ENCODE peak calls at places on chromosomes 11 and 22, in five cellular contexts. C is CD4-positive, CD25-positive, alpha-beta regulatory T cell; M is breast epithelium; J is ovary; D is tibial artery. W is an unnamed sample.

GRCh38 chr11:93646399-93646798 is 15.1 kb upstream of the CEP295 start:
- DNase-seq in C (no peak), M (no peak), J (no peak), D (no peak), W (no peak)

GRCh38 chr11:47184711-47185304 is 1.4 kb downstream of the PACSIN3 start:
- DNase-seq in C (no peak), M (peak), J (peak), D (no peak), W (no peak)

GRCh38 chr11:111336582-111337256 is 38.4 kb downstream of the POU2AF3 start:
- DNase-seq in C (no peak), M (no peak), J (no peak), D (no peak), W (no peak)

GRCh38 chr11:108203075-108203474 is 19.4 kb downstream of the NPAT start:
- DNase-seq in C (no peak), M (no peak), J (no peak), D (no peak), W (no peak)

GRCh38 chr22:26547426-26547825 is 35.2 kb upstream of the TFIP11 start:
- DNase-seq in C (peak), M (no peak), J (no peak), D (no peak), W (no peak)

GRCh38 chr11:36566407-36567053 is 1.3 kb upstream of the RAG1 start:
- DNase-seq in C (no peak), M (no peak), J (no peak), D (no peak), W (no peak)

GRCh38 chr11:71213696-71214552 is 38.5 kb downstream of the SHANK2 start:
- DNase-seq in C (no peak), M (peak), J (no peak), D (no peak), W (no peak)

GRCh38 chr11:123682976-123683375 is 28.6 kb upstream of the SCN3B start:
- DNase-seq in C (no peak), M (no peak), J (no peak), D (no peak), W (no peak)

GRCh38 chr11:77084581-77085191 is 17.9 kb downstream of the CAPN5 start:
- DNase-seq in C (no peak), M (peak), J (peak), D (peak), W (no peak)

GRCh38 chr22:25837288-25837900 is 95.4 kb downstream of the MYO18B start:
- DNase-seq in C (no peak), M (no peak), J (no peak), D (no peak), W (no peak)

GRCh38 chr22:25745341-25746011 is 3.5 kb downstream of the MYO18B start:
- DNase-seq in C (no peak), M (no peak), J (no peak), D (no peak), W (no peak)

GRCh38 chr11:108224908-108225786 is 2.3 kb downstream of the ATM start:
- DNase-seq in C (peak), M (no peak), J (no peak), D (no peak), W (no peak)

GRCh38 chr11:7657306-7658025 is 15.8 kb downstream of the CYB5R2 start:
- DNase-seq in C (peak), M (peak), J (peak), D (peak), W (no peak)

GRCh38 chr11:27423125-27423524 is 49.5 kb downstream of the LGR4 start:
- DNase-seq in C (no peak), M (no peak), J (peak), D (peak), W (no peak)

GRCh38 chr11:63915961-63916836 is 765 bp downstream of the RCOR2 start:
- DNase-seq in C (no peak), M (no peak), J (peak), D (no peak), W (no peak)

GRCh38 chr22:37335819-37336199 is 53.5 kb downstream of the CYTH4 start:
- DNase-seq in C (no peak), M (no peak), J (no peak), D (no peak), W (no peak)

GRCh38 chr11:68759991-68760390 is 8.7 kb upstream of the TESMIN start:
- DNase-seq in C (no peak), M (no peak), J (no peak), D (no peak), W (no peak)

GRCh38 chr11:47208628-47209027 is 6.1 kb upstream of the DDB2 start:
- DNase-seq in C (no peak), M (no peak), J (no peak), D (no peak), W (no peak)

GRCh38 chr11:28086569-28086968 is 21.4 kb downstream of the KIF18A start:
- DNase-seq in C (no peak), M (no peak), J (no peak), D (no peak), W (no peak)

GRCh38 chr11:6681949-6682348 is 1.2 kb downstream of the MRPL17 start:
- DNase-seq in C (no peak), M (no peak), J (no peak), D (no peak), W (no peak)

GRCh38 chr22:49993649-49994360 is 18.8 kb downstream of the IL17REL start:
- DNase-seq in C (no peak), M (peak), J (no peak), D (peak), W (no peak)

DNA sequence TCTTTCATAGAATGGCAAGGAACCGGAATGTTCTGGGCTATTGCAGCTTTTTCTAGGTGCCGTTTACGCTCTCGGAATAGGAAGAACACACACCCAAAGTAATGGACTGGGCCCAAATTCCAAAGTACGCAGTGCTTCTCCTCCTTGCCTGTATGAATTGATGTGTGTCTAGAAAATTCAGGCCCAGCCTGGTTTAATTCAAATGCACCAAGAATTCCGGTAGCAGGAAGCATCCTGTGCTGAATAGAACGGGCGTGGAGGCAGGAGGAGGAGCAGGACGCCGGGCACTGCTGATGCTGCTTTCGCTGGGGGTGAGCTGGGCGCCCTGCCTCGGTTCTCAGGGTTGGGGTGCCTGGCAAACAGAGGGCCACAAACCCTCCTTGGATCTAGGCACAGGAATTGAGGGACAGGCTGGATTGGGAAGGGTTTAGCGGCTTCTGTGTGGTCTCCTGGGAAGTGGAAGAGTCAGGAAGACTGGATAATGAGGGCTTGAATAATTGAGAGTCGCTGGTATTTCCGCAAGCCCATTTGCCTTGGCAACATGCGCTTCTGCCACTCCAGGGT is 2.0 kb downstream of the PARVB start:
- DNase-seq in C (no peak), M (no peak), J (no peak), D (no peak), W (no peak)
- H3K4me3 ChIP-seq in C (peak), M (peak), J (no peak), D (peak), W (peak)

GRCh38 chr22:45970709-45971388 is 6.1 kb downstream of the WNT7B start:
- DNase-seq in C (no peak), M (no peak), J (no peak), D (no peak), W (no peak)
- H3K4me3 ChIP-seq in C (no peak), M (peak), J (no peak), D (no peak), W (peak)

GRCh38 chr11:33018005-33018404 is 2.3 kb downstream of the DEPDC7 start:
- DNase-seq in C (no peak), M (no peak), J (no peak), D (no peak), W (no peak)

GRCh38 chr11:33018840-33019239 is 3.2 kb downstream of the DEPDC7 start:
- DNase-seq in C (no peak), M (no peak), J (no peak), D (no peak), W (no peak)

GRCh38 chr11:33016654-33017053 is 976 bp downstream of the DEPDC7 start:
- DNase-seq in C (no peak), M (no peak), J (no peak), D (no peak), W (no peak)

GRCh38 chr11:33015621-33016551 is at the start of gene DEPDC7:
- DNase-seq in C (peak), M (peak), J (peak), D (peak), W (peak)

GRCh38 chr11:33017478-33017877 is 1.8 kb downstream of the DEPDC7 start:
- DNase-seq in C (no peak), M (no peak), J (no peak), D (no peak), W (no peak)
- H3K4me3 ChIP-seq in C (no peak), M (no peak), J (no peak), D (no peak), W (peak)

DNA sequence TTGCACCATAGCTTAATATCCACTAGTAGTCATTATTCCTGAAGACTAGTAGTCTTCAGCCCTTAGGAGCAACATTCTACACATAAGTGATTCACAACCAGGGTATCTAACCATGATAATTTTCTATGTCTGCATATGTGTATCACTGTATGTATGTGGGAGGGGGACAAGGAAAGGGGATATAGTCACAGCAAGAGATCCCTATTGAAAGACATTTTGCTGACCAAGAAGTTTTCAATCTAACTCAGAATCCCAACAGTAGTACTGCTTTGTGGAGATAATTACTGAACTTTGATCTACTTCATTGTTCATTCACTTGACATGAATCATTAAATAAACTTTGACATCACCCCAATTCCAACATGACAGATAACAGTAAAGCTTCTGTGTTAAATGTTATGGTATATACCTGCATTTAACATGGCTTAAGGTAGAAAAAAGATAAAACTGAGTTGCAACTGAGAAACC is 10.3 kb downstream of the PIK3C2A start:
- DNase-seq in C (no peak), M (no peak), J (no peak), D (no peak), W (no peak)
- H3K4me3 ChIP-seq in C (no peak), M (no peak), J (no peak), D (no peak), W (no peak)

GRCh38 chr11:57413681-57414080 is 13.2 kb downstream of the SLC43A3 start:
- DNase-seq in C (no peak), M (no peak), J (no peak), D (no peak), W (no peak)

GRCh38 chr11:57417056-57417455 is 9.9 kb downstream of the SLC43A3 start:
- DNase-seq in C (no peak), M (no peak), J (no peak), D (peak), W (no peak)

GRCh38 chr11:57414612-57415212 is 12.2 kb downstream of the SLC43A3 start:
- DNase-seq in C (no peak), M (no peak), J (no peak), D (no peak), W (no peak)

GRCh38 chr11:57421066-57421465 is 5.9 kb downstream of the SLC43A3 start:
- DNase-seq in C (no peak), M (no peak), J (no peak), D (no peak), W (no peak)

DNA sequence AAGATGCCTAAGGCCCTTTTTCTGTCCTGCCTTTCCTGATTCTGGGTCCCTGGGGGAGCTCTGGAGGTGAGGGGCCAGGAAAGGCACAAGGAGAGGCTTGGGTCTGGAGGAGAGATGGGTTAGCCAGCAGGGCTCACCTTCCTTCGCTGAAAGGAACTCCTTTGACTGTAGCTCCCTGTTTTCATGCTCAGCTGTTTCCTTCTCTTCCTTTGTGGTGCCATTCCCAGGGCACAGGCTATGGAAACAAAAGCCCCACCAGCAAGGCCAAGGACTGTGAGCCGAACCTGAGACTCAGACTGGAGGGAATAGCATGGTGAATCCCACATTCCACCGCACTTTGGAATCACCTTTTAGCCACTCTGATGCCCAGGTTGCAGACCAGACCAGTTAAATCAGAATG is 10.5 kb downstream of the SLC43A3 start:
- DNase-seq in C (no peak), M (no peak), J (no peak), D (no peak), W (no peak)
- H3K4me3 ChIP-seq in C (no peak), M (no peak), J (no peak), D (no peak), W (no peak)

W was measured in esophagus muscularis mucosa.